ENCODE peak calls at places on chromosome 20, in four cellular contexts. Q is IMR-90, C is A549, L is GM12878. T is an unnamed sample.

GRCh38 chr20:59123011-59123676 is 40.5 kb upstream of the ZNF831 start:
- DNase-seq in Q (no peak), C (no peak), L (no peak), T (no peak)

GRCh38 chr20:46129955-46130481 is 11.9 kb downstream of the CD40 start:
- DNase-seq in Q (no peak), C (no peak), L (peak), T (no peak)

GRCh38 chr20:50366270-50367103 is 143.7 kb upstream of the PTPN1 start:
- DNase-seq in Q (peak), C (peak), L (no peak), T (no peak)

GRCh38 chr20:3865887-3866407 is 19.3 kb downstream of the MAVS start:
- DNase-seq in Q (no peak), C (no peak), L (no peak), T (no peak)

GRCh38 chr20:56359212-56360132 is 698 bp downstream of the FAM210B start:
- DNase-seq in Q (peak), C (peak), L (no peak), T (peak)

GRCh38 chr20:4136967-4137334 is 121.6 kb upstream of the RNF24 start:
- DNase-seq in Q (no peak), C (no peak), L (no peak), T (no peak)

GRCh38 chr20:47220161-47220582 is 136.3 kb downstream of the ZMYND8 start:
- DNase-seq in Q (no peak), C (peak), L (no peak), T (peak)

GRCh38 chr20:20780127-20780822 is 67.8 kb upstream of the RALGAPA2 start:
- DNase-seq in Q (no peak), C (peak), L (peak), T (no peak)

GRCh38 chr20:41592516-41593192 is 25.5 kb downstream of the CHD6 start:
- DNase-seq in Q (no peak), C (no peak), L (no peak), T (no peak)

GRCh38 chr20:12824353-12824752 is 184.4 kb upstream of the SPTLC3 start:
- DNase-seq in Q (no peak), C (no peak), L (no peak), T (no peak)

GRCh38 chr20:44176833-44177533 is 10.0 kb downstream of the JPH2 start:
- DNase-seq in Q (no peak), C (no peak), L (no peak), T (no peak)

GRCh38 chr20:50744143-50744792 is 12.9 kb downstream of the PARD6B start:
- DNase-seq in Q (peak), C (peak), L (no peak), T (peak)

GRCh38 chr20:24256307-24256706 is 213.1 kb upstream of the SYNDIG1 start:
- DNase-seq in Q (no peak), C (no peak), L (no peak), T (no peak)

GRCh38 chr20:1478566-1478965 is 11.9 kb upstream of the NSFL1C start:
- DNase-seq in Q (peak), C (peak), L (no peak), T (no peak)

GRCh38 chr20:15593061-15593460 is 980.2 kb downstream of the KIF16B start:
- DNase-seq in Q (no peak), C (no peak), L (no peak), T (no peak)

GRCh38 chr20:17614176-17614811 is 44.4 kb downstream of the DSTN start:
- DNase-seq in Q (peak), C (peak), L (no peak), T (no peak)

GRCh38 chr20:25191051-25191450 is 4.5 kb upstream of the ENTPD6 start:
- DNase-seq in Q (no peak), C (no peak), L (no peak), T (no peak)

GRCh38 chr20:5835870-5836269 is 85.7 kb downstream of the SHLD1 start:
- DNase-seq in Q (peak), C (no peak), L (no peak), T (no peak)

GRCh38 chr20:38179846-38180245 is 14.8 kb upstream of the TGM2 start:
- DNase-seq in Q (peak), C (no peak), L (no peak), T (no peak)

GRCh38 chr20:38178581-38178980 is 13.5 kb upstream of the TGM2 start:
- DNase-seq in Q (no peak), C (no peak), L (no peak), T (no peak)

GRCh38 chr20:38175221-38176030 is 10.4 kb upstream of the TGM2 start:
- DNase-seq in Q (no peak), C (no peak), L (no peak), T (no peak)

GRCh38 chr20:38177201-38177600 is 12.1 kb upstream of the TGM2 start:
- DNase-seq in Q (no peak), C (no peak), L (no peak), T (no peak)

DNA sequence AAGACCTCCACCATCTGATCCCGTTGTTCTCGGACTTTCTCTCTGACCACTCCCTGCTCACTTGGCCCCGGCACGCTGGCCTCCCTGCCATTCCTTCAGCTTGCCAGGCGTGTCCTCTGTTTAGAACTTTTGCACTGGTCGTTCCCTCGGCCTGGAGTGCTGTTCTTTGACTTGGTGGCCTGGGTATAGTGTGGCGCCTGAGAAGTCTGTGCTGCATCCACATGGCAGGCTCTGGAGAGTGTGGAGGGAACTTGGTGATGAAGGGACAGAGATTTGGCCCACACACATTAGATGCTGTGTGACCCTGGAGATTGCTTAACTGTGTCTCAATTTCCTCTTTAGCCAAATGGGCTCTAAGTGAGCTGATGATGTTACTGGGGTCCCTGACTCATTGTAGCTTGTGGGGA is 13.0 kb upstream of the TGM2 start:
- DNase-seq in Q (peak), C (no peak), L (no peak), T (no peak)
- TF ChIP-seq ELK1 in Q (no peak), C (no peak), L (no peak), T (no peak)

DNA sequence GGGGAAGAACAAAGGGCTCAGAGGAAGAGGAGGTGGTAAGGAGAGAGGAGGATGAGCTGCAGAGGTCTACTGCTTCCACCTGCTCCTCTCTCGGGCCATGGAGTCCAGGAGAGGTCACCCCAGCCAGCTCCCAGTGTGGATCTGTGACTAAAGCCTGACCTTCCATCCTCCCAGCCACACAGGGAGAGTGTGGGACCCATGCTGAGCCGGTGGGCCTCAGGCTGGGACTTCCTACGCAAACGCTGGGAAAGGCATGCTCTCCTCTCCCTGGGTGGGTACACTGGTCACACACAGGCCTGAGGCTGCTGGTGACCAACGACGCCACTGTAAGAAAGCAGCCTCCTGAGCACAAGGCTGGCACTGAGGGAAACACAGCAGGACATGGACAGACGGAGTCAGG is 111.3 kb downstream of the PREX1 start:
- DNase-seq in Q (no peak), C (no peak), L (no peak), T (no peak)
- TF ChIP-seq ELK1 in Q (no peak), C (no peak), L (no peak), T (no peak)

DNA sequence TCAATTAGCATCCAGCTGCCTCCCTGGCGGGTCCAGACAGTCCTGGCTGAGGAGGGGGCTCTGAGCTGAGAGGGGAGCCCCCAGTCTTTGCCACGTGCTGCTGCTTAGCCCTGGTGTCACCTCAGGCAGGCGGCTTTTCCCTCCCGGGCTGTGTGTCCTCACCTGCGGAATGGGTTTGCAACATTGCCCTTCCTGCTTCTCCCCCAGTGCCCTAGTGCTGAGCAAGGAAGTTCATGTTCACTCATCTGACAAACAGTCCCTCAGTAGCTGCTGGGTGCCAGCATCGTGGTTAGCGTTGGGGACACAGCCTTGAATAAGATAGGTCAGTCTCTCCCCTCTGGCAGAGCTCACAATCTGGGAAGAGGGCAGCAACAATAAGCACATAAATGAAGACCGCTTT is 95.2 kb downstream of the DLGAP4 start:
- DNase-seq in Q (no peak), C (no peak), L (no peak), T (no peak)
- TF ChIP-seq ELK1 in Q (no peak), C (no peak), L (no peak), T (no peak)

GRCh38 chr20:31740208-31740607 is 1.1 kb downstream of the TPX2 start:
- DNase-seq in Q (peak), C (no peak), L (no peak), T (peak)
- TF ChIP-seq ELK1 in Q (no peak), C (no peak), L (no peak), T (no peak)